ENCODE peak calls at places on chromosomes 7 and 10, in seven cellular contexts. One of them, this sample, is unnamed.

GRCh38 chr7:43113622-43114450 is 1.4 kb downstream of the HECW1 start:
- DNase-seq in heart left ventricle: no peak
- DNase-seq in nephron progenitor cell: no peak
- DNase-seq in GM06990: no peak
- DNase-seq in GM12865: peak; percentile 32
- DNase-seq in AG04450: no peak
- DNase-seq in testis: no peak
- DNase-seq in this sample: no peak

GRCh38 chr7:75818462-75818861 is 4.9 kb upstream of the CCL24 start:
- DNase-seq in AG04450: no peak
- DNase-seq in heart left ventricle: no peak
- DNase-seq in GM06990: no peak
- DNase-seq in testis: no peak
- DNase-seq in GM12865: no peak
- DNase-seq in nephron progenitor cell: no peak
- DNase-seq in this sample: no peak

GRCh38 chr7:132837529-132837928 is 244.4 kb downstream of the CHCHD3 start:
- DNase-seq in testis: no peak
- DNase-seq in AG04450: no peak
- DNase-seq in heart left ventricle: no peak
- DNase-seq in GM12865: no peak
- DNase-seq in nephron progenitor cell: no peak
- DNase-seq in GM06990: peak; percentile 11
- DNase-seq in this sample: no peak

GRCh38 chr7:88337556-88337955 is 30.9 kb upstream of the STEAP4 start:
- DNase-seq in GM12865: no peak
- DNase-seq in AG04450: no peak
- DNase-seq in testis: no peak
- DNase-seq in nephron progenitor cell: no peak
- DNase-seq in heart left ventricle: no peak
- DNase-seq in GM06990: no peak
- DNase-seq in this sample: no peak

GRCh38 chr10:93074597-93075368 is 1.1 kb downstream of the CYP26A1 start:
- DNase-seq in GM12865: no peak
- DNase-seq in AG04450: no peak
- DNase-seq in testis: no peak
- DNase-seq in GM06990: no peak
- DNase-seq in heart left ventricle: no peak
- DNase-seq in nephron progenitor cell: peak; percentile 56
- DNase-seq in this sample: no peak

GRCh38 chr7:2873686-2874551 is 29.8 kb upstream of the GNA12 start:
- DNase-seq in heart left ventricle: no peak
- DNase-seq in nephron progenitor cell: no peak
- DNase-seq in testis: no peak
- DNase-seq in GM06990: no peak
- DNase-seq in AG04450: peak; percentile 87
- DNase-seq in GM12865: peak; percentile 84
- DNase-seq in this sample: no peak

GRCh38 chr10:6052247-6053221 is 9.6 kb downstream of the IL2RA start:
- DNase-seq in GM06990: peak; percentile 60
- DNase-seq in testis: no peak
- DNase-seq in heart left ventricle: no peak
- DNase-seq in GM12865: peak; percentile 76
- DNase-seq in nephron progenitor cell: no peak
- DNase-seq in AG04450: no peak
- DNase-seq in this sample: no peak

GRCh38 chr7:155374276-155375252 is 76.9 kb downstream of the INSIG1 start:
- DNase-seq in GM06990: no peak
- DNase-seq in heart left ventricle: peak; percentile 54
- DNase-seq in testis: no peak
- DNase-seq in GM12865: no peak
- DNase-seq in AG04450: no peak
- DNase-seq in nephron progenitor cell: peak; percentile 49
- DNase-seq in this sample: no peak

GRCh38 chr10:58641708-58642107 is 129.0 kb downstream of the BICC1 start:
- DNase-seq in testis: no peak
- DNase-seq in GM06990: no peak
- DNase-seq in GM12865: no peak
- DNase-seq in heart left ventricle: no peak
- DNase-seq in AG04450: no peak
- DNase-seq in nephron progenitor cell: no peak
- DNase-seq in this sample: no peak

GRCh38 chr7:107321611-107322010 is 148.2 kb upstream of the GPR22 start:
- DNase-seq in GM06990: no peak
- DNase-seq in testis: no peak
- DNase-seq in AG04450: no peak
- DNase-seq in heart left ventricle: no peak
- DNase-seq in nephron progenitor cell: no peak
- DNase-seq in GM12865: no peak
- DNase-seq in this sample: no peak

GRCh38 chr10:20888620-20889337 is 8.3 kb downstream of the NEBL start:
- DNase-seq in GM06990: no peak
- DNase-seq in heart left ventricle: no peak
- DNase-seq in AG04450: no peak
- DNase-seq in GM12865: no peak
- DNase-seq in nephron progenitor cell: no peak
- DNase-seq in testis: no peak
- DNase-seq in this sample: no peak

GRCh38 chr10:92969151-92969550 is 91.4 kb upstream of the CYP26C1 start:
- DNase-seq in nephron progenitor cell: no peak
- DNase-seq in GM12865: no peak
- DNase-seq in GM06990: no peak
- DNase-seq in AG04450: no peak
- DNase-seq in testis: no peak
- DNase-seq in heart left ventricle: no peak
- DNase-seq in this sample: no peak

GRCh38 chr7:76129836-76130235 is 71.9 kb upstream of the SRRM3 start:
- DNase-seq in GM06990: no peak
- DNase-seq in heart left ventricle: no peak
- DNase-seq in AG04450: no peak
- DNase-seq in nephron progenitor cell: no peak
- DNase-seq in GM12865: no peak
- DNase-seq in testis: no peak
- DNase-seq in this sample: no peak

GRCh38 chr7:21543528-21544302 is 876 bp downstream of the DNAH11 start:
- DNase-seq in heart left ventricle: no peak
- DNase-seq in AG04450: no peak
- DNase-seq in GM06990: no peak
- DNase-seq in GM12865: no peak
- DNase-seq in testis: peak; percentile 18
- DNase-seq in nephron progenitor cell: peak; percentile 23
- DNase-seq in this sample: peak; percentile 22

GRCh38 chr7:70014472-70015232 is 416.4 kb downstream of the AUTS2 start:
- DNase-seq in heart left ventricle: no peak
- DNase-seq in GM12865: no peak
- DNase-seq in GM06990: no peak
- DNase-seq in nephron progenitor cell: no peak
- DNase-seq in AG04450: no peak
- DNase-seq in testis: no peak
- DNase-seq in this sample: no peak

GRCh38 chr10:91123246-91123645 is 97.2 kb upstream of the PCGF5 start:
- DNase-seq in nephron progenitor cell: no peak
- DNase-seq in heart left ventricle: no peak
- DNase-seq in testis: no peak
- DNase-seq in GM06990: no peak
- DNase-seq in GM12865: no peak
- DNase-seq in AG04450: no peak
- DNase-seq in this sample: no peak

GRCh38 chr7:134894928-134895327 is 91.4 kb upstream of the AGBL3 start:
- DNase-seq in AG04450: no peak
- DNase-seq in heart left ventricle: no peak
- DNase-seq in nephron progenitor cell: no peak
- DNase-seq in GM06990: no peak
- DNase-seq in GM12865: no peak
- DNase-seq in testis: no peak
- DNase-seq in this sample: no peak

GRCh38 chr10:62166331-62167154 is 102.1 kb downstream of the RTKN2 start:
- DNase-seq in heart left ventricle: no peak
- DNase-seq in GM12865: peak; percentile 65
- DNase-seq in testis: peak; percentile 26
- DNase-seq in GM06990: peak; percentile 39
- DNase-seq in nephron progenitor cell: no peak
- DNase-seq in AG04450: peak; percentile 43
- DNase-seq in this sample: no peak

GRCh38 chr7:87318741-87319140 is 26.7 kb upstream of the CROT start:
- DNase-seq in nephron progenitor cell: no peak
- DNase-seq in GM06990: no peak
- DNase-seq in AG04450: no peak
- DNase-seq in GM12865: no peak
- DNase-seq in testis: no peak
- DNase-seq in heart left ventricle: no peak
- DNase-seq in this sample: no peak

GRCh38 chr7:30562498-30562897 is 32.2 kb upstream of the GARS1 start:
- DNase-seq in GM12865: no peak
- DNase-seq in nephron progenitor cell: no peak
- DNase-seq in AG04450: peak; percentile 26
- DNase-seq in GM06990: no peak
- DNase-seq in heart left ventricle: no peak
- DNase-seq in testis: no peak
- DNase-seq in this sample: no peak

DNA sequence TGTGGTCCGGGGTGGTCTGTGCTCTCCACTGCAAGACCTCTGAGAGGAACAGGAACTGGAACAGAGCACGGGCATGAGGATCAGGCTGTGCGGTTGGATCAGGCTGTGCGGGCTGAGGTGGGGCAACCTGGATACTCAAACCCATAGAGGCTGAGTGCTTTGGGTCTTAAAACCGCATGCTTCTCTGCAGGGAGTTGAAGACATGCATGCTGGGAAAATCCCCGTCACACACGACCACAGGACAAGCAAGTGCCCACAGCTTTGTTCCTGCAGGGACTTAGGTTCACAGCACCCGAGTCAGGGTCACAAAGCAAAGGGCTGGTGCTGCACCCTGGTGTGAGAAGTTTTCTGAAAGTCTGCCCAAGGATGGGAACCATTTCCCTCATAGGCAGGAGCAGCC is 221.2 kb downstream of the ZMYND11 start:
- DNase-seq in AG04450: no peak
- DNase-seq in nephron progenitor cell: no peak
- DNase-seq in testis: no peak
- DNase-seq in heart left ventricle: no peak
- DNase-seq in GM06990: no peak
- DNase-seq in GM12865: peak; percentile 17
- DNase-seq in this sample: no peak
- TF ChIP-seq CTCF in AG04450: no peak
- TF ChIP-seq CTCF in nephron progenitor cell: no peak
- TF ChIP-seq CTCF in testis: no peak
- TF ChIP-seq CTCF in heart left ventricle: no peak
- TF ChIP-seq CTCF in GM06990: no peak
- TF ChIP-seq CTCF in GM12865: no peak
- TF ChIP-seq CTCF in this sample: no peak

DNA sequence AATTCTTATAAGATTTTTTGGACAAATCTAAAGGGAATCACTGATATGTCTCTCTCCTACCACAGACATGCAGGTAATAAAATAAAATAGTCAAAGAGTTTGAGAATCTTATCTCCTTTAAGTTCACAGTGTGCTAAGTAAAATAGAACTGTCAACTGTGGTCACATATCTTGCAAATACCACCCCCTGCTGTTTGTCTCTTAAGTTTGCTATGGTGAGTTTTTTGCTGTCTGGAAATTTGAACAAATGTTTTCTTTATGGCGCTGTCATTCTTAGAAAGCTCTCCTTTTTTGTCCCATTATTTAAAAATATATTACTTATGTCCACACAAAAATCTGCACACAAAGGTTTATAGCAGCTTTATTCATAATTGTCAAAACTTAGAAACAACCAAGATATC is 19.6 kb downstream of the GIMAP5 start:
- DNase-seq in GM12865: peak; percentile 72
- DNase-seq in GM06990: no peak
- DNase-seq in AG04450: no peak
- DNase-seq in heart left ventricle: no peak
- DNase-seq in testis: no peak
- DNase-seq in nephron progenitor cell: no peak
- DNase-seq in this sample: no peak
- TF ChIP-seq CTCF in GM12865: peak; percentile 52
- TF ChIP-seq CTCF in GM06990: peak; percentile 56
- TF ChIP-seq CTCF in AG04450: no peak
- TF ChIP-seq CTCF in heart left ventricle: peak; percentile 68
- TF ChIP-seq CTCF in testis: no peak
- TF ChIP-seq CTCF in nephron progenitor cell: peak; percentile 25
- TF ChIP-seq CTCF in this sample: peak; percentile 48

GRCh38 chr7:1865809-1866255 is 195.8 kb downstream of the ELFN1 start:
- DNase-seq in AG04450: no peak
- DNase-seq in heart left ventricle: no peak
- DNase-seq in nephron progenitor cell: no peak
- DNase-seq in testis: no peak
- DNase-seq in GM12865: no peak
- DNase-seq in GM06990: no peak
- DNase-seq in this sample: no peak
- TF ChIP-seq CTCF in AG04450: no peak
- TF ChIP-seq CTCF in heart left ventricle: no peak
- TF ChIP-seq CTCF in nephron progenitor cell: no peak
- TF ChIP-seq CTCF in testis: no peak
- TF ChIP-seq CTCF in GM12865: no peak
- TF ChIP-seq CTCF in GM06990: no peak
- TF ChIP-seq CTCF in this sample: no peak

DNA sequence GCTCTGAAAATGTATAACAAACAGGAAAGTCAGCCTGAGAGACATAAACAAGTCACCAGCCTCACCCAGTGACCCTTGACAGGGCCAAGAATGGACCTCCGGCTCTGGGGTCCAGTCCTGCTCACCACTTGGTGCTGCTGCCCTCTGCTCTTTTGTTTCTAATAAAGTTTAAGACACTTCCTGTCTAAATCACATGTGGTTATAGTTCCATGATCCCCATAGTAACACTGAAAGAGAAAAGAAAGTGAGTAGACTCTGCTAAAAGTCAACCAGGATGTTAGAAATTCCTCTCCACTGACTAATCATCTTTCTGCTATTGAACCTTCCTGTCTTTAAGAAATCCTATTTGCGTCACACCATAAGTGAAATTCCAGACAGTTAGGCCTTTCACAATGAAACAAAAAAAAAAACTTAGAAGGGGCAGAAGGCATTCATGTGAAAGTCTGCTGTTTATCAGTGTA is 179.2 kb upstream of the BET1 start:
- DNase-seq in nephron progenitor cell: no peak
- DNase-seq in GM06990: no peak
- DNase-seq in GM12865: no peak
- DNase-seq in AG04450: peak; percentile 95
- DNase-seq in heart left ventricle: no peak
- DNase-seq in testis: no peak
- DNase-seq in this sample: no peak
- TF ChIP-seq CTCF in nephron progenitor cell: no peak
- TF ChIP-seq CTCF in GM06990: no peak
- TF ChIP-seq CTCF in GM12865: no peak
- TF ChIP-seq CTCF in AG04450: peak; percentile 11
- TF ChIP-seq CTCF in heart left ventricle: no peak
- TF ChIP-seq CTCF in testis: no peak
- TF ChIP-seq CTCF in this sample: no peak

DNA sequence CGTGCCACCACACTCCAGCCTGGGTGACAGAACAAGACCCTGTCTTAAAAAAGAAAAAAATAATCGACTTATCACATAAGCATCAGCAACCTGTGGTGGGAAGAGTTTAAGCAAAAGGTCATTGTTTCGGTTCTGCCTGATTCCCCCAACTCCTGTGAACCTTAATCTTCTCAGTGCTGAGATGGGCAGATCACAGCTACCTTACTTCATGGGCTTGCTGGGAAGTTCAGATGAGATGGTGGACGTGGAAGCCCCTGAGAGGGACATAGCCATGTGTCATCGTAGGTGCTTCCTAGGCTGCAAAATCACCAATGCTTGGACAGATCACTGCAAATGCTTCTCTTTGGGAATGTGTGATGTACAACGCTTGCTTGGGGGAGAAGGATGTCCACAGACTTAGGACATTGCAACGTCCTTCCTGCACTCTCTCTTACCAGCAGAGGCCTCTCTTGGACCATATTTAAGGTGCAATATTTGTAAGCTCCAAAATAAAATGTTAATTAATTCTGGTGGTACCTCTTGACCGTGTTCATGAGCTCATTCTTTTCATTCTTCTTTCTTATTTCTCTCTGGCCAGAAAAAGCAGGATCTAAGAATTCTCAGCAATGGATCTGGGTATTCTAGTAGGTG is 8.6 kb downstream of the GJD4 start:
- DNase-seq in heart left ventricle: no peak
- DNase-seq in testis: no peak
- DNase-seq in GM06990: no peak
- DNase-seq in nephron progenitor cell: no peak
- DNase-seq in GM12865: no peak
- DNase-seq in AG04450: no peak
- DNase-seq in this sample: no peak
- TF ChIP-seq CTCF in heart left ventricle: peak; percentile 43
- TF ChIP-seq CTCF in testis: no peak
- TF ChIP-seq CTCF in GM06990: peak; percentile 17
- TF ChIP-seq CTCF in nephron progenitor cell: no peak
- TF ChIP-seq CTCF in GM12865: no peak
- TF ChIP-seq CTCF in AG04450: peak; percentile 61
- TF ChIP-seq CTCF in this sample: no peak